ENCODE peak calls at places on chromosomes 4 and X, in eight cellular contexts. U is pancreas, X is activated B cell treated with CpG ODN at 0.5 μM for 24 hours, E is transverse colon, H is fibroblast of lung, A is stomach, T is cardiac muscle cell, Y is MCF 10A. C is an unnamed sample.
A peak's percentile ranks its signal among the peaks of the same experiment; 100 is the strongest.

GRCh38 chrX:18864390-18864920 is 119.5 kb downstream of the PHKA2 start:
- DNase-seq in U (no peak), X (no peak), E (no peak), H (no peak), A (no peak), T (no peak), Y (no peak), C (no peak)

GRCh38 chr4:120286813-120287212 is 220.2 kb upstream of the MAD2L1 start:
- DNase-seq in U (no peak), X (no peak), E (no peak), H (no peak), A (no peak), T (peak; percentile 3), Y (no peak), C (no peak)

GRCh38 chrX:23845316-23845932 is 62.3 kb downstream of the APOO start:
- DNase-seq in U (no peak), X (no peak), E (peak; percentile 38), H (no peak), A (peak; percentile 31), T (no peak), Y (no peak), C (peak; percentile 30)

GRCh38 chr4:7416745-7417432 is 17.8 kb downstream of the PSAPL1 start:
- DNase-seq in U (peak; percentile 2), X (no peak), E (peak; percentile 0), H (no peak), A (peak; percentile 20), T (no peak), Y (no peak), C (no peak)

GRCh38 chr4:137510866-137511265 is 21.4 kb downstream of the PCDH18 start:
- DNase-seq in U (no peak), X (no peak), E (no peak), H (peak; percentile 95), A (no peak), T (no peak), Y (peak; percentile 84), C (peak; percentile 96)

GRCh38 chr4:26297219-26297618 is 23.6 kb upstream of the RBPJ start:
- DNase-seq in U (no peak), X (no peak), E (no peak), H (no peak), A (no peak), T (no peak), Y (no peak), C (no peak)

GRCh38 chr4:27463816-27464215 is 603.2 kb downstream of the STIM2 start:
- DNase-seq in U (no peak), X (no peak), E (no peak), H (peak; percentile 86), A (no peak), T (no peak), Y (peak; percentile 68), C (peak; percentile 1)

GRCh38 chrX:73851014-73852009 is 288.3 kb downstream of the CHIC1 start:
- DNase-seq in U (peak; percentile 90), X (no peak), E (peak; percentile 90), H (peak; percentile 95), A (peak; percentile 87), T (no peak), Y (peak; percentile 95), C (no peak)

GRCh38 chr4:160009656-160010493 is 907.0 kb downstream of the RAPGEF2 start:
- DNase-seq in U (no peak), X (no peak), E (no peak), H (no peak), A (no peak), T (no peak), Y (no peak), C (peak; percentile 1)

GRCh38 chrX:152926279-152926678 is 28.4 kb downstream of the ZNF185 start:
- DNase-seq in U (peak; percentile 68), X (no peak), E (peak; percentile 22), H (peak; percentile 67), A (peak; percentile 37), T (no peak), Y (peak; percentile 87), C (peak; percentile 65)

GRCh38 chr4:26015133-26015651 is 101.2 kb downstream of the SMIM20 start:
- DNase-seq in U (no peak), X (no peak), E (no peak), H (peak; percentile 100), A (peak; percentile 61), T (no peak), Y (no peak), C (peak; percentile 88)

GRCh38 chrX:75181721-75182120 is 25.6 kb upstream of the ABCB7 start:
- DNase-seq in U (no peak), X (no peak), E (no peak), H (peak; percentile 65), A (no peak), T (no peak), Y (no peak), C (peak; percentile 8)

DNA sequence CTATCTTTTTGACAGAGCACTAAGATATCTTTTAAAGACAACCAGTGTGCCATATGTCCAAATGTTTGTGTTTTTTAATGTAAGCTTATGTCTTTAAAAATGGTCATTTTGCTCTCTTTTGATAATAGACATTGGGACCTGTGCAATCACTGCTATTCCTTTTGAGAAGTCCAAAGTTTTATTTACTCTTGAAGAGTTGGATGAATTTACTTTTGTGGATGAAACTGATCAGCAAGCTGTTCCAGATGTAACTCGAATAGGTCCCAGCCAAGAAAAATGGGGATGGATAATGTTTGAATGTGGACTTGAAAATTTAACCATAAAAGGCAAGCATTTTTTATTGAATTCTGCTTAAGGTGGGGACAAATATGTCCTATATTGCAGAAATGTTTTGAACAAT is 97.2 kb downstream of the BLTP1 start:
- DNase-seq in U (no peak), X (no peak), E (no peak), H (no peak), A (no peak), T (no peak), Y (no peak), C (no peak)
- TF ChIP-seq CTCF in U (no peak), X (no peak), E (no peak), H (no peak), A (no peak), T (no peak), Y (no peak), C (no peak)

GRCh38 chrX:96182366-96182765 is 502.3 kb upstream of the DIAPH2 start:
- DNase-seq in U (no peak), X (no peak), E (peak; percentile 24), H (no peak), A (no peak), T (peak; percentile 61), Y (peak; percentile 64), C (peak; percentile 45)

GRCh38 chrX:96181571-96181970 is 503.1 kb upstream of the DIAPH2 start:
- DNase-seq in U (no peak), X (no peak), E (no peak), H (no peak), A (no peak), T (no peak), Y (no peak), C (no peak)

GRCh38 chrX:96183843-96184242 is 500.8 kb upstream of the DIAPH2 start:
- DNase-seq in U (no peak), X (no peak), E (no peak), H (no peak), A (no peak), T (no peak), Y (peak; percentile 25), C (peak; percentile 15)
- TF ChIP-seq CTCF in U (no peak), X (no peak), E (peak; percentile 14), H (peak; percentile 22), A (no peak), T (peak; percentile 25), Y (peak; percentile 33), C (peak; percentile 43)

GRCh38 chrX:40169193-40170086 is 71.7 kb upstream of the BCOR start:
- DNase-seq in U (no peak), X (peak; percentile 63), E (peak; percentile 80), H (peak; percentile 73), A (peak; percentile 74), T (peak; percentile 82), Y (no peak), C (peak; percentile 92)
- TF ChIP-seq CTCF in U (no peak), X (no peak), E (peak; percentile 18), H (no peak), A (peak; percentile 34), T (peak; percentile 57), Y (no peak), C (peak; percentile 70)

DNA sequence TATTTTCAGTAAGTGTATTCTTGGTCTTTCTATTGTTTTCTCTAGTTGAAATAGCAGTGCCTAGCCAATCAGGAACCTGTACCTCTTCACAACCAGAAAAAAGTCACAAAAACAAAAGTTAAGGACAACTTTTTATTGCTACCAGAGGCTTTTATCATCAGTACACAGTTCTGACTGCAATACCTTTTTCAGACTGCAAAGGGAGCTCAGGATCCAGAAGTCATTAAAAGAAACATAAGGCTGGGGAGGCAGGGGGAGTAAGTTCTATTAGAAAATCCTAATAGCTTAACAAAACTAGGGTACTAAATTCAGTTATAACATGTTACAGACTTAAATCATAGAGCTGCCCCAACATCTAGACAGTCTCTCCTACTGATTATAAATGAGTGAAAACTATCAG is 28.8 kb downstream of the CCNI start:
- DNase-seq in U (no peak), X (no peak), E (no peak), H (peak; percentile 30), A (no peak), T (no peak), Y (peak; percentile 18), C (peak; percentile 68)
- TF ChIP-seq CTCF in U (peak; percentile 6), X (no peak), E (peak; percentile 19), H (peak; percentile 31), A (no peak), T (peak; percentile 39), Y (peak; percentile 34), C (peak; percentile 51)